ENCODE peak calls at places on chromosomes 1 and 21, in nine cellular contexts. T is ovary; Q is mammary epithelial cell; M is tibial nerve; F is pancreas; D is GM23338; K is BE2C; R is CD8-positive, alpha-beta T cell; V is uterus. B is an unnamed sample.
A peak's percentile ranks its signal among the peaks of the same experiment; 100 is the strongest.

GRCh38 chr1:21362096-21362495 is 71.8 kb upstream of the ECE1 start:
- DNase-seq in D (no peak), Q (no peak), R (no peak), K (no peak), V (no peak), F (no peak), M (no peak), T (no peak), B (no peak)

GRCh38 chr21:42107881-42108553 is 36.9 kb downstream of the UMODL1 start:
- DNase-seq in T (no peak), D (peak; percentile 75), K (peak; percentile 69), Q (peak; percentile 60), V (no peak), F (peak; percentile 87), M (no peak), R (peak; percentile 45), B (peak; percentile 81)

GRCh38 chr1:201042663-201043461 is 19.3 kb upstream of the KIF21B start:
- DNase-seq in K (peak; percentile 63), D (peak; percentile 90), F (peak; percentile 76), M (peak; percentile 70), T (no peak), Q (peak; percentile 41), V (peak; percentile 43), R (peak; percentile 49), B (peak; percentile 64)

GRCh38 chr1:96580920-96581319 is 140.7 kb upstream of the PTBP2 start:
- DNase-seq in M (no peak), R (no peak), F (no peak), D (peak; percentile 83), T (no peak), V (no peak), K (no peak), Q (no peak), B (no peak)

GRCh38 chr1:5597991-5598823 is 394.0 kb downstream of the NPHP4 start:
- DNase-seq in M (peak; percentile 27), R (no peak), D (no peak), K (peak; percentile 16), V (no peak), F (no peak), T (no peak), Q (no peak), B (no peak)

GRCh38 chr21:32350981-32351380 is 41.8 kb downstream of the URB1 start:
- DNase-seq in M (no peak), Q (no peak), K (no peak), F (no peak), V (no peak), T (no peak), R (no peak), D (no peak), B (no peak)

GRCh38 chr1:95407146-95407863 is 173.3 kb downstream of the RWDD3 start:
- DNase-seq in F (no peak), Q (no peak), M (no peak), K (peak; percentile 16), R (no peak), D (peak; percentile 49), T (no peak), V (no peak), B (no peak)

GRCh38 chr1:61337037-61337436 is 254.7 kb downstream of the NFIA start:
- DNase-seq in M (no peak), Q (no peak), V (no peak), D (peak; percentile 41), T (no peak), K (no peak), F (no peak), R (no peak), B (no peak)

GRCh38 chr1:16141573-16142336 is 14.1 kb downstream of the EPHA2 start:
- DNase-seq in Q (no peak), V (peak; percentile 69), M (no peak), F (no peak), K (no peak), R (no peak), T (peak; percentile 58), D (no peak), B (no peak)

GRCh38 chr1:22122273-22123070 is 20.4 kb downstream of the WNT4 start:
- DNase-seq in K (no peak), V (no peak), M (no peak), Q (no peak), R (no peak), D (no peak), F (peak; percentile 5), T (no peak), B (no peak)

GRCh38 chr21:25897383-25897782 is 162.6 kb downstream of the GABPA start:
- DNase-seq in Q (no peak), F (no peak), D (no peak), V (no peak), R (no peak), K (no peak), M (no peak), T (no peak), B (no peak)

GRCh38 chr1:181086926-181087325 is 1.6 kb upstream of the IER5 start:
- DNase-seq in F (no peak), T (no peak), R (no peak), K (no peak), M (no peak), Q (peak; percentile 82), D (no peak), V (no peak), B (no peak)

GRCh38 chr1:114216431-114217173 is 62.9 kb upstream of the SYT6 start:
- DNase-seq in R (no peak), T (no peak), Q (no peak), F (no peak), V (no peak), K (no peak), M (no peak), D (no peak), B (no peak)

GRCh38 chr1:1401457-1402010 is 2.4 kb upstream of the CCNL2 start:
- DNase-seq in F (no peak), V (no peak), Q (no peak), D (no peak), T (no peak), R (no peak), M (no peak), K (no peak), B (no peak)

GRCh38 chr1:1399870-1400575 is 888 bp upstream of the CCNL2 start:
- DNase-seq in T (no peak), Q (no peak), V (no peak), K (no peak), M (no peak), F (no peak), R (no peak), D (peak; percentile 44), B (no peak)

GRCh38 chr1:1399187-1399869 is at the start of gene CCNL2:
- DNase-seq in V (peak; percentile 97), R (peak; percentile 99), T (peak; percentile 99), F (peak; percentile 99), Q (peak; percentile 98), M (peak; percentile 92), D (peak; percentile 99), K (peak; percentile 100), B (peak; percentile 97)

GRCh38 chr1:1402081-1402900 is 3.2 kb upstream of the CCNL2 start:
- DNase-seq in M (no peak), D (peak; percentile 90), V (no peak), Q (peak; percentile 58), T (no peak), F (no peak), R (no peak), K (peak; percentile 76), B (peak; percentile 54)

DNA sequence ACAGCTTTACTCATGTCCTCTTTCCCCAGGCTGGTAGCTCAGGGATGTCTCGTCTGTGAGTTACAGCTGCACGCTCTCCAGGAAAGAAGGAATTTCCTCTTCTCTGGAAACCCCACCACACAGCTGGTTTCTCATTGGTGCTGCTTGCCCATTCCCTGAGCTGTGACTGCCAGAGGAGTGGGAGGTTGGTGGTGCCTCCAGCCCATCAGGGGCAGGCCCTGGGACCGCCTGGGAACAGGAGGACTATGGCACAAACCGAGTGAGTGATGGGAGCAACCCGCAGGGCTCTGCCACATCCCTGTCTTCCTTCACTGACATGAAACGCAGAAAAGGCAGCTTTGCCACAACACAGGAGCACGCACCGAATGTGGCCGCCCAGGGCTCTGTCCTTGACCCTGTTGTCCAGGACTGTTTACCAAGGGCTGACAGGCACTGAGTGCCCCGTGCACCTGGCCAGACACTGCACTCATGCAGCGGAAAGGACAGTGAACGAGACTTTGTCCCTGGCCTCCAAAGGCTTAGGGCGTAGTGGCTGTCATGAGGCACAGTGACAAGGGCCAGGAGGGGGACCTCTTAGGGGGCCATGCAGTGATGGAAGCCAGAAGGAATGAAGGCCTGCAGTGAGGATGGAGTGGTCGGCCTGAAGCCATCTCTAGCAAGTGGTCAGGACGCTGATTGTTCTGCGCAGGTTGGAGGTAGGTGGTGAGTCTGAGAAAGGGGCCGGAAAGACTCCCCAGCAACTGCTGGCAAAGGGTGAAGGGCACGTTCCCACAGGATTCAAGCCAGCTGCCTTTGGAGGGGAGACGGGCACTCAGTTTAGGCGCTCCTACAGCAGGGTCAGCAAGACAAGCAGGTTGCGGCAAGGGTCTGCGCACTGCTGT is 1.7 kb upstream of the CCNL2 start:
- DNase-seq in K (no peak), T (no peak), Q (no peak), D (no peak), R (no peak), M (no peak), F (no peak), V (no peak), B (no peak)
- H3K4me3 ChIP-seq in K (peak overlapping the region; percentile 87), T (no peak overlapping the region), Q (peak overlapping the region; percentile 88), D (peak overlapping the region; percentile 97), R (peak overlapping the region; percentile 92), M (no peak overlapping the region), F (peak overlapping the region; percentile 83), V (no peak overlapping the region), B (peak overlapping the region; percentile 96)

DNA sequence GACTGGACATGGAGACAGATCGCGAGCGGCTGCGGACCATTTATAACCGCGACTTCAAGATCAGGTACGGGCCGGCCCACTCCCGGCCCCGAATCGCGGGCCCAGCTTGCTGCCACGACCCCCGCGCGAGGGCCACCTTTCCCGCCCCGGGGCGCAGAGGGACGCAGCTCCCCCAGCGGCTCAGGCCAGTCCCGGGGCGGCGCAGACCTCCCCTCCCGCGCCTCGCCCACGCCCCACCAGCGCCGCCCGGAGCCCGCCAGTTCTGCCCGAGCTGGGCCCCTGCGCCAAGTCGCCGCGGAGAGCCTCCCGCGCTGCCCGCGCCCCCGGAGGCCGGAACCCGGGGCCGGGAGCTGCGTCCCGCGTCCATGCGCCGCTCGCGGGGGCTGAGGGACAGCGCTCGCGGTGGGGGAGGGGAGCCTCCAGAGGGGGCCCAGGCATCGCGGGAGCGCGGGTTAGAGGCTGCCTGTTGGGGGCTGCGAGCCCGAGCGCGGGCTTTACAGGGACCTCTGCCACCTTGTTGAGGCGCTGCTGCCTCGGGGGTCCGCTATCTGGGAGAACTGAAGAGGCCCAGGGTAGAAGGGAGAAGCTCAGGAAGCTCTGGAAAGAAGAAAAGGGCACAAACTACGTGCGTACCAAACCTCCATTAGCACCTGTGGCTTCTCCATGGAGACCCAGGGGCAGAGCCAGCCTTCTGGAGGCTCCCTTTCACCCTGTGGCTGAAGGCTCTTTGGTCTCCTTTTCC is 698 bp downstream of the MOV10 start:
- DNase-seq in V (peak; percentile 62), K (peak; percentile 72), F (peak; percentile 61), Q (peak; percentile 17), T (peak; percentile 78), M (no peak), D (peak; percentile 82), R (no peak), B (peak; percentile 20)
- H3K4me3 ChIP-seq in V (peak overlapping the region; percentile 82), K (peak overlapping the region; percentile 90), F (peak overlapping the region; percentile 94), Q (peak overlapping the region; percentile 86), T (peak overlapping the region; percentile 63), M (peak overlapping the region; percentile 77), D (peak overlapping the region; percentile 71), R (peak overlapping the region; percentile 65), B (peak overlapping the region; percentile 81)

GRCh38 chr1:232020352-232020751 is 393.8 kb downstream of the DISC1 start:
- DNase-seq in Q (no peak), D (no peak), F (no peak), T (no peak), K (no peak), M (no peak), R (no peak), V (no peak), B (no peak)
- H3K4me3 ChIP-seq in Q (no peak overlapping the region), D (no peak overlapping the region), F (no peak overlapping the region), T (no peak overlapping the region), K (no peak overlapping the region), M (no peak overlapping the region), R (no peak overlapping the region), V (no peak overlapping the region), B (no peak overlapping the region)

GRCh38 chr1:184037849-184038591 is 492 bp upstream of the COLGALT2 start:
- DNase-seq in V (no peak), K (no peak), T (no peak), F (no peak), D (no peak), Q (no peak), R (no peak), M (no peak), B (no peak)
- H3K4me3 ChIP-seq in V (no peak overlapping the region), K (peak overlapping the region; percentile 68), T (no peak overlapping the region), F (no peak overlapping the region), D (peak overlapping the region; percentile 77), Q (no peak overlapping the region), R (peak overlapping the region; percentile 45), M (peak overlapping the region; percentile 73), B (no peak overlapping the region)

B was measured in Jurkat, Clone E6-1.